ENCODE peak calls at places on chromosomes 3 and 15, in six cellular contexts. X, H, O, M, K and V are unnamed samples.

GRCh38 chr3:109685084-109686079 is 348.0 kb upstream of the DPPA4 start:
- ATAC-seq in X (peak; percentile 98), H (no peak), O (no peak), M (no peak), K (peak; percentile 88), V (peak; percentile 95)

GRCh38 chr3:82103241-82103640 is 341.8 kb upstream of the GBE1 start:
- ATAC-seq in X (no peak), H (no peak), O (no peak), M (peak; percentile 74), K (no peak), V (no peak)

GRCh38 chr15:72278737-72279136 is 6.4 kb upstream of the PARP6 start:
- ATAC-seq in X (no peak), H (no peak), O (peak; percentile 52), M (no peak), K (no peak), V (no peak)

GRCh38 chr15:44554934-44555723 is 18.2 kb downstream of the EIF3J start:
- ATAC-seq in X (no peak), H (no peak), O (no peak), M (no peak), K (no peak), V (no peak)

GRCh38 chr15:29410342-29410741 is 140.7 kb upstream of the NSMCE3 start:
- ATAC-seq in X (no peak), H (no peak), O (no peak), M (no peak), K (no peak), V (no peak)

GRCh38 chr3:56557815-56558170 is 818 bp downstream of the CCDC66 start:
- ATAC-seq in X (peak; percentile 13), H (peak; percentile 31), O (peak; percentile 35), M (peak; percentile 4), K (no peak), V (no peak)

GRCh38 chr3:64983583-64984359 is 296.0 kb upstream of the ADAMTS9 start:
- ATAC-seq in X (no peak), H (no peak), O (no peak), M (no peak), K (no peak), V (no peak)

GRCh38 chr15:44340410-44340809 is 51.9 kb downstream of the GOLM2 start:
- ATAC-seq in X (peak; percentile 36), H (no peak), O (no peak), M (no peak), K (no peak), V (no peak)

GRCh38 chr3:187085933-187086332 is 53.4 kb downstream of the RPL39L start:
- ATAC-seq in X (no peak), H (no peak), O (no peak), M (no peak), K (no peak), V (no peak)

GRCh38 chr3:122076414-122077292 is 21.5 kb downstream of the CD86 start:
- ATAC-seq in X (no peak), H (no peak), O (peak; percentile 8), M (peak; percentile 81), K (no peak), V (no peak)

GRCh38 chr3:71095511-71096305 is 487.8 kb downstream of the FOXP1 start:
- ATAC-seq in X (no peak), H (no peak), O (no peak), M (no peak), K (no peak), V (no peak)

GRCh38 chr3:57062119-57062631 is 1.7 kb downstream of the SPATA12 start:
- ATAC-seq in X (no peak), H (no peak), O (no peak), M (no peak), K (no peak), V (no peak)

GRCh38 chr3:66998075-66998898 is at the start of gene KBTBD8:
- ATAC-seq in X (peak; percentile 98), H (peak; percentile 98), O (peak; percentile 93), M (peak; percentile 99), K (peak; percentile 100), V (peak; percentile 99)

GRCh38 chr3:58341376-58341775 is 8.7 kb downstream of the PXK start:
- ATAC-seq in X (no peak), H (no peak), O (no peak), M (no peak), K (no peak), V (no peak)

GRCh38 chr15:97502038-97502437 is 458.5 kb upstream of the ARRDC4 start:
- ATAC-seq in X (no peak), H (no peak), O (no peak), M (no peak), K (no peak), V (no peak)

GRCh38 chr3:51727500-51727899 is 20.6 kb downstream of the GRM2 start:
- ATAC-seq in X (no peak), H (no peak), O (no peak), M (no peak), K (no peak), V (no peak)

GRCh38 chr3:167870743-167871142 is 135.2 kb downstream of the SERPINI1 start:
- ATAC-seq in X (no peak), H (no peak), O (no peak), M (no peak), K (no peak), V (no peak)

GRCh38 chr15:27843146-27843545 is 256.0 kb downstream of the OCA2 start:
- ATAC-seq in X (no peak), H (no peak), O (no peak), M (no peak), K (no peak), V (no peak)

GRCh38 chr15:67784057-67784781 is 41.1 kb upstream of the SKOR1 start:
- ATAC-seq in X (no peak), H (no peak), O (peak; percentile 94), M (no peak), K (no peak), V (no peak)

GRCh38 chr3:4732974-4733373 is 239.8 kb downstream of the ITPR1 start:
- ATAC-seq in X (no peak), H (no peak), O (no peak), M (no peak), K (no peak), V (no peak)

GRCh38 chr15:67433495-67434099 is 87.3 kb upstream of the C15orf61 start:
- ATAC-seq in X (peak; percentile 94), H (peak; percentile 91), O (peak; percentile 79), M (peak; percentile 77), K (peak; percentile 81), V (peak; percentile 62)

DNA sequence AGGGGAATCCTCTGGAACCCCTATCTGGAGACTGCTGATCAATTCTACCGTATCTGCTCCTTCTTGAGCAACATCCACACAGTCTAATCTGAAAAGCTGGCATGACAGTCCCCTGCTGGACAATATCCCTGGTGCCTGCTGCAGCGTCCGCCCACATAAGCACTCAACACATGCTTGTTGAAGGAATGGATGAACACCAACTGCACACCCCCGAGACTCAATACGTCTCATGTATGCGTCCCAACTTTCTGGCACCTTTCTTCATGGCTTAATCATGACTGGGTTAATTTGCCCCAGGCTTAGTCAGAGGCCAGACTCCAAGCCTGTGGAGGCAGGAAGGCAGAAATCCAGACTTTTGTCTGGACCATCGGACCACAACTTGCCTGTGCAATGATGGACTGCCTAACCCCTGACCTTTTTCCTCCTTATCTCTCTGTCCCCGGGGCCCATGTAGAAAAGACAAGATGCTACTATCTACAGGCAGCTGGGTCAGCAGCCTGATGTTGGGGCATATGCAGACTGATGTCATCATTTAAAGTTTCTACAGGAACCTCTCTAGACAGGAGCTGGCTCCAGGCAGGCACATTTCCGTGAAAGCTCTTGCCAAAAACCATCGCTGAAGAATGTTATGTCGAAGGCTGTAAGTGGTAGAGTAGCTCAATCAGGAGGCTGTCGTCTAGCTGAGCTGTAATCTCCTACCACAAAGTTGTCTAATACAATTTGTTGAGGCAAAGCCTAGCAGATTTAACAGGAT is 114.1 kb upstream of the TPM1 start:
- ATAC-seq in X (peak; percentile 61), H (peak; percentile 51), O (no peak), M (peak; percentile 94), K (peak; percentile 82), V (peak; percentile 66)
- TF ChIP-seq CTCF in X (no peak), H (no peak), O (no peak), M (peak; percentile 68), K (no peak), V (no peak)

DNA sequence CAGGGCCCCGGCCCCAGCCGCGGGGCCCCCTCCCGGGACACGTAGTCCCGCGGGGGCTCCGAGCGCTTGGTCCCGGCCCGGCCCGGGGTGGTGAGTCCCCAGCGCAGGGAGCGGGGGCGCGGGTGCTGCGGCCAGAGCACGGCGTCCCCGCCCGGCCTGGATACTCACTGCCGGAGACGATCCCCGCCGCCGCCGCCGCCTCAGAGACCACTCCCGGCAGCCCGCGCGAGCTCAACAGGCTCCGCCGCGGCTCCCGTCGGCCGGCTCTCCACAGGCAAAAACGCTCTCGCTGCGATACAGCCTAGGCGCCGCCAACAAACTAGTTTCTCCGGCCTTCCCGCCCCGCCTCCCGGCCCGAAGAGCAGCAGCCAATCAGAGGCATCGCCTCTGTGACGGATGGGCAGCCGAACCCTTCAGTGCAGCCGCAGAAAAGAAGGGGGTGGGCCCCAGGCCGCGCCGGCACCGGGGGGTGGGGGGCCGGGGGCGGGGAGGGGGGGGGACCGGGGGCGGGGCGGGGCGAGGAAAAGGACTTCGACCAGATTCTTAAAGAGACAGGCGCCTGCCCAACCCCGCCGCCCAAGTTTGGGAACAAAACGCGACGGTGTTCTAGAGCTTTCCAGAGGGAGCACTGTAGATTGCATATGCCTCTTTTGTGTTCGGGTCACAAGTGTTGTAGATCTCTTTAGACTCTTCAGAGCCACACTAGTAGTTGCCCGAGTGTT is at the start of gene KLHL25:
- ATAC-seq in X (peak; percentile 94), H (peak; percentile 100), O (peak; percentile 99), M (peak; percentile 95), K (peak; percentile 98), V (peak; percentile 99)
- TF ChIP-seq POLR2AphosphoS5 in X (peak; percentile 82), H (no peak), O (no peak), M (peak; percentile 69), K (peak; percentile 85), V (peak; percentile 67)

GRCh38 chr3:184874709-184875644 is 63.0 kb downstream of the VPS8 start:
- ATAC-seq in X (peak; percentile 62), H (peak; percentile 78), O (peak; percentile 69), M (peak; percentile 50), K (no peak), V (no peak)
- TF ChIP-seq CTCF in X (peak; percentile 69), H (peak; percentile 62), O (peak; percentile 51), M (peak; percentile 71), K (peak; percentile 42), V (peak; percentile 55)

GRCh38 chr15:63065262-63066234 is 23.0 kb downstream of the TPM1 start:
- ATAC-seq in X (no peak), H (no peak), O (no peak), M (no peak), K (no peak), V (no peak)

GRCh38 chr15:63063164-63063756 is 20.7 kb downstream of the TPM1 start:
- ATAC-seq in X (no peak), H (peak; percentile 92), O (no peak), M (no peak), K (no peak), V (no peak)

GRCh38 chr15:63066302-63066701 is 23.8 kb downstream of the TPM1 start:
- ATAC-seq in X (no peak), H (no peak), O (no peak), M (no peak), K (no peak), V (no peak)

GRCh38 chr15:63061971-63062370 is 19.4 kb downstream of the TPM1 start:
- ATAC-seq in X (no peak), H (no peak), O (no peak), M (no peak), K (no peak), V (no peak)

DNA sequence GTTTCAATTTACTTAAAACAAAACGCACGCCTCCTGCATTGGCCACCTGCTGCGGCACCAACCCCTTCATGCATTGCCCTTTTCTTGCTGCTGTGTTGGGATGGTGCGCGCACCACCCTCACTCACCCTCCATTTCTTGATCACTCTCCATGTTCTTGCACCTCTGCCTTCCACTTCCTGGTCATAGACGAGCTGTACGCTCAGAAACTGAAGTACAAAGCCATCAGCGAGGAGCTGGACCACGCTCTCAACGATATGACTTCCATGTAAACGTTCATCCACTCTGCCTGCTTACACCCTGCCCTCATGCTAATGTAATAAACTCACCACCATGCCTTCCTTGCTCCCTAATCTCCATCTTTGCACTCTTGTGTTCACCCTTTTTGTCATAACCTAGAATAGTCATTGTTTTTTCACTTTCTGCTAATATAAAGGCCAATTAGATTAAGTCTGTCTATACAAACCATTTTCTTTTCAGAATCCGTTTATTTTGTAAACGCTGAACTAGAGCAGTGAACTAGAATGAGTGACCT is 21.4 kb downstream of the TPM1 start:
- ATAC-seq in X (no peak), H (no peak), O (no peak), M (no peak), K (no peak), V (no peak)
- TF ChIP-seq POLR2AphosphoS5 in X (no peak), H (no peak), O (no peak), M (no peak), K (no peak), V (peak; percentile 5)